ENCODE peak calls at places on chromosomes 6 and 20, in eight cellular contexts. P is endothelial cell of umbilical vein, T is heart left ventricle, C is AG04450, U is psoas muscle, Z is heart right ventricle, Y is tibial artery, E is foreskin keratinocyte. I is an unnamed sample.
A peak's percentile ranks its signal among the peaks of the same experiment; 100 is the strongest.

GRCh38 chr6:36495086-36495485 is 52.2 kb downstream of the STK38 start:
- DNase-seq in Y (no peak), C (no peak), P (no peak), E (no peak), Z (no peak), U (no peak), T (no peak), I (no peak)

GRCh38 chr6:158369241-158369640 is 57.0 kb downstream of the TULP4 start:
- DNase-seq in Y (no peak), C (no peak), U (no peak), T (no peak), Z (no peak), P (no peak), E (no peak), I (no peak)

GRCh38 chr6:11279213-11279780 is 46.8 kb upstream of the NEDD9 start:
- DNase-seq in E (no peak), U (peak; percentile 70), Y (peak; percentile 87), P (no peak), T (no peak), C (no peak), Z (no peak), I (no peak)

GRCh38 chr6:14085176-14085787 is 32.3 kb upstream of the CD83 start:
- DNase-seq in Z (no peak), P (no peak), U (no peak), T (no peak), E (peak; percentile 57), Y (no peak), C (no peak), I (no peak)

GRCh38 chr6:4521070-4521469 is 255.1 kb upstream of the CDYL start:
- DNase-seq in P (no peak), C (no peak), Z (no peak), E (no peak), Y (no peak), T (no peak), U (no peak), I (no peak)

GRCh38 chr6:12785301-12785700 is 68.7 kb downstream of the PHACTR1 start:
- DNase-seq in P (no peak), E (peak; percentile 8), Z (no peak), U (no peak), C (no peak), T (no peak), Y (no peak), I (no peak)

GRCh38 chr6:107152633-107153032 is 37.3 kb upstream of the BEND3 start:
- DNase-seq in U (no peak), C (no peak), Y (no peak), T (no peak), P (no peak), Z (no peak), E (no peak), I (no peak)

GRCh38 chr6:6362051-6362450 is 41.6 kb upstream of the F13A1 start:
- DNase-seq in P (no peak), E (no peak), Z (no peak), Y (no peak), U (no peak), T (no peak), C (no peak), I (no peak)

GRCh38 chr6:20540683-20541082 is 6.4 kb downstream of the CDKAL1 start:
- DNase-seq in T (no peak), C (no peak), U (no peak), P (no peak), Z (no peak), E (peak; percentile 43), Y (no peak), I (no peak)

GRCh38 chr6:108803982-108804490 is 44.2 kb upstream of the ARMC2 start:
- DNase-seq in E (no peak), Z (no peak), P (no peak), T (no peak), U (no peak), C (no peak), Y (no peak), I (no peak)

GRCh38 chr6:45929421-45930361 is 86.0 kb downstream of the CLIC5 start:
- DNase-seq in Z (no peak), T (no peak), E (no peak), C (no peak), U (no peak), Y (no peak), P (peak; percentile 3), I (no peak)

GRCh38 chr20:4649941-4650681 is 71.6 kb upstream of the PRND start:
- DNase-seq in U (no peak), E (no peak), Z (no peak), P (no peak), C (no peak), Y (no peak), T (no peak), I (no peak)

GRCh38 chr6:166512567-166512966 is 73.9 kb downstream of the RAMACL start:
- DNase-seq in C (no peak), E (no peak), U (no peak), Y (peak; percentile 49), P (no peak), Z (no peak), T (peak; percentile 15), I (no peak)

GRCh38 chr20:1993986-1994385 is at the start of gene PDYN:
- DNase-seq in T (no peak), Y (no peak), Z (no peak), U (no peak), E (no peak), C (no peak), P (no peak), I (no peak)

DNA sequence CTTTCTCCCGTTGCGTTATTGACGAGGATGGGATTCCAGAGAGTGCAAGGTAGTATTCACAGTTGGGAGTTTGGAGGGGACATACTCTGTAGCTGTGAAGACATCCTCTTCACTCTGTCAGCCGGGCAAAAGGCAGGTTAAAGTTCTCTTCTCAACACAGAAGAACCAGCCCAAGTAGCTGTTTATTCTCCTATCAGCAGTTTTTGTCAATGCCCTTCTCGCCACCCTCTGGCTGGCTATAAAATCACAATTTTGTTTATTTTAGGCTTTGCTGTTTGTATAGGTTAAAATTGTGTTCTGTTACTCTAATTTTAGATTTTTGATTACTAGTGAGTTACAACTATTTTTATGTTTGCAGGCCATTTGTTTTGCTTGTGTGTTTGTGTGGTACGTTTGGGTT is 37.9 kb upstream of the MAS1 start:
- DNase-seq in E (peak; percentile 23), Y (no peak), T (no peak), C (no peak), U (no peak), P (no peak), Z (no peak), I (no peak)
- H3K27ac ChIP-seq in E (no peak overlapping the region), Y (peak overlapping the region; percentile 13), T (no peak overlapping the region), C (no peak overlapping the region), U (no peak overlapping the region), P (no peak overlapping the region), Z (no peak overlapping the region), I (peak overlapping the region; percentile 2)

DNA sequence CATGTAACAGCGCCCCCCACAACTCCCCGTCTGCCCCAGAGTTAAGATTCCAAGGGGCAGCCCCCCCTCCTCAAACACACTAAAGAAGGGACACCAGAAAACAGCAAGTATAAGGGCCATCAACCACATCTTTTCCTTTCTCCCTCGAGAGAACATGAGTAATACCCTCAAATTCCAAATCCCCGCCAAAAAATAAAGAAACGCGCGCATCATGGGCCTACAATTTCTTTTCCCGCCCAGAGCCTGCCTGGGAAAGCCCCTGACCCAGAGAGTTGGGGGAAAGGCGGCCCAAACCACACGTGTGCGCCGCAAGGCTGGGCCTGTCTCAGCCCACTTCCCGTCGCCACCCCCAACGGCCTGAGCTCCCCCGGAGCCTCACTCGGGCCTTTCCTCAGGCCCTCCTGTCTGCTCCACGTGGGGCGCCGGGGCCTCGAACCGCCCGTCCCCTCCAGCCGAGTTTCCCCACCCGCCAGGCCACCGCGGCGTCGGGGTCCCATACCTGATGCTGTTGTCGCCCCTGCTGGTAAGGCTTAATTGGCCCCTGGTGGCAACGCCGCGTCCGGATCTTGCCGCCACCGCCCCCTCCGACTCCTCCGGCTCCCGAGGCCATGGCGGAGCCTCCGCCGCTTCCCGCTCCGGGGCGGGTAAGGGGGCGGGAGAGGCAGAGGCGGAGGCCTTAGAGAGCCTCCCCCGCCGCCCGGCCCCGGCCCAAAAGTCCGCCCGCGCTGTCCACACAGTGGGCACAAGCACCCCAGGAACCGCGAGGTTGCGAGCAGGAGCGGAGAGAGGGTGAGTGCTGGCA is 746 bp downstream of the NUP153 start:
- DNase-seq in P (peak; percentile 70), Y (peak; percentile 81), C (peak; percentile 27), U (peak; percentile 80), E (peak; percentile 72), Z (peak; percentile 59), T (peak; percentile 63), I (peak; percentile 82)
- TF ChIP-seq CTCF in P (no peak), Y (peak; percentile 17), C (no peak), U (no peak), E (peak; percentile 27), Z (no peak), T (no peak), I (no peak)

GRCh38 chr6:2959909-2960719 is 11.3 kb downstream of the SERPINB6 start:
- DNase-seq in E (peak; percentile 69), P (peak; percentile 76), T (no peak), C (peak; percentile 32), U (no peak), Z (no peak), Y (no peak), I (no peak)
- H3K27ac ChIP-seq in E (no peak overlapping the region), P (peak overlapping the region; percentile 28), T (peak overlapping the region; percentile 21), C (peak overlapping the region; percentile 40), U (no peak overlapping the region), Z (no peak overlapping the region), Y (peak overlapping the region; percentile 44), I (peak overlapping the region; percentile 82)

GRCh38 chr6:31826793-31827285 is 699 bp upstream of the HSPA1B start:
- DNase-seq in P (no peak), C (no peak), Y (peak; percentile 95), E (no peak), U (peak; percentile 93), Z (peak; percentile 84), T (peak; percentile 92), I (peak; percentile 92)

GRCh38 chr6:31831350-31832215 is 4.0 kb downstream of the HSPA1B start:
- DNase-seq in Y (no peak), C (no peak), T (no peak), P (no peak), E (no peak), Z (no peak), U (no peak), I (no peak)

GRCh38 chr6:31829633-31830492 is 2.3 kb downstream of the HSPA1B start:
- DNase-seq in C (no peak), Y (no peak), Z (no peak), T (no peak), U (no peak), P (peak; percentile 76), E (no peak), I (no peak)

GRCh38 chr6:31825553-31825952 is 2.0 kb upstream of the HSPA1B start:
- DNase-seq in E (no peak), C (no peak), Y (no peak), Z (no peak), T (no peak), U (no peak), P (no peak), I (no peak)

DNA sequence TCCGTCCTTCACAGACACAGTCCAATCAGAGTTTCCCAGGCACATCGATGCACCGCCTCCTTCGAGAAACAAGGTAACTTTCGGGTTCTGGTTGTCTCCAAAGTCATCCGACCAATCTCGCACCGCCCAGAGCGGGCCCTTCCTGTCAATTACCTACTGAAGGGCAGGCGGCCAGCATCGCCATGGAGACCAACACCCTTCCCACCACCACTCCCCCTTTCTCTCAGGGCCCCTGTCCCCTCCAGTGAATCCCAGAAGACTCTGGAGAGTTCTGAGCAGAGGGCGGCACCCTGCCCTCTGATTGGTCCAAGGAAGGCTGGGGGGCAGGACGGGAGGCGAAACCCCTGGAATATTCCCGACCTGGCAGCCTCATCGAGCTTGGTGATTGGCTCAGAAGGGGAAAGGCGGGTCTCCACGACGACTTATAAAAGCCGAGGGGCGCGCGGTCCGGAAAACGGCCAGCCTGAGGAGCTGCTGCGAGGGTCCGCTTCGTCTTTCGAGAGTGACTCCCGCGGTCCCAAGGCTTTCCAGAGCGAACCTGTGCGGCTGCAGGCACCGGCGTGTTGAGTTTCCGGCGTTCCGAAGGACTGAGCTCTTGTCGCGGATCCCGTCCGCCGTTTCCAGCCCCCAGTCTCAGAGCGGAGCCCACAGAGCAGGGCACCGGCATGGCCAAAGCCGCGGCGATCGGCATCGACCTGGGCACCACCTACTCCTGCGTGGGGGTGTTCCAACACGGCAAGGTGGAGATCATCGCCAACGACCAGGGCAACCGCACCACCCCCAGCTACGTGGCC is at the start of gene HSPA1B:
- DNase-seq in P (peak; percentile 100), U (peak; percentile 100), C (peak; percentile 99), Z (peak; percentile 98), E (peak; percentile 100), Y (peak; percentile 100), T (peak; percentile 100), I (peak; percentile 100)
- TF ChIP-seq CTCF in P (no peak), U (no peak), C (no peak), Z (no peak), E (no peak), Y (peak; percentile 24), T (no peak), I (no peak)

I was measured in coronary artery.